ENCODE peak calls at places on chromosome 21, in ten cellular contexts. N, Z, D, H, B, X, T, G, A and K are unnamed samples.

GRCh38 chr21:38491536-38491935 is 6.7 kb downstream of the ERG start:
- DNase-seq in N (no peak), Z (no peak), D (no peak), H (no peak), B (no peak), X (no peak), T (no peak), G (no peak), A (no peak), K (no peak)

GRCh38 chr21:42187976-42188653 is 30.8 kb upstream of the ABCG1 start:
- DNase-seq in N (no peak), Z (peak), D (peak), H (peak), B (peak), X (no peak), T (no peak), G (peak), A (no peak), K (peak)

GRCh38 chr21:26962516-26963305 is 4.2 kb downstream of the ADAMTS5 start:
- DNase-seq in N (no peak), Z (no peak), D (no peak), H (no peak), B (no peak), X (peak), T (no peak), G (no peak), A (no peak), K (peak)

GRCh38 chr21:38311765-38312164 is 55.0 kb downstream of the KCNJ15 start:
- DNase-seq in N (no peak), Z (no peak), D (no peak), H (no peak), B (no peak), X (no peak), T (no peak), G (no peak), A (no peak), K (peak)

GRCh38 chr21:46141767-46142580 is 13.4 kb downstream of the FTCD start:
- DNase-seq in N (no peak), Z (no peak), D (no peak), H (no peak), B (no peak), X (no peak), T (no peak), G (no peak), A (no peak), K (no peak)

GRCh38 chr21:45285266-45285931 is 2.3 kb downstream of the POFUT2 start:
- DNase-seq in N (no peak), Z (no peak), D (no peak), H (peak), B (no peak), X (no peak), T (no peak), G (no peak), A (no peak), K (no peak)

GRCh38 chr21:42513985-42514882 is 582 bp downstream of the SLC37A1 start:
- DNase-seq in N (no peak), Z (peak), D (peak), H (peak), B (peak), X (no peak), T (peak), G (peak), A (no peak), K (no peak)

GRCh38 chr21:26177741-26178452 is 7.3 kb upstream of the APP start:
- DNase-seq in N (no peak), Z (no peak), D (no peak), H (no peak), B (no peak), X (no peak), T (no peak), G (peak), A (no peak), K (no peak)

GRCh38 chr21:45011911-45012660 is 62.3 kb upstream of the ADARB1 start:
- DNase-seq in N (no peak), Z (no peak), D (no peak), H (peak), B (no peak), X (peak), T (peak), G (no peak), A (peak), K (peak)

GRCh38 chr21:44982558-44983244 is 42.9 kb downstream of the SLX9 start:
- DNase-seq in N (no peak), Z (no peak), D (no peak), H (no peak), B (no peak), X (peak), T (no peak), G (no peak), A (peak), K (no peak)

GRCh38 chr21:41611966-41612606 is 104.1 kb upstream of the TMPRSS2 start:
- DNase-seq in N (peak), Z (peak), D (peak), H (peak), B (peak), X (no peak), T (peak), G (no peak), A (no peak), K (peak)

GRCh38 chr21:34936299-34936698 is 112.8 kb downstream of the RUNX1 start:
- DNase-seq in N (no peak), Z (no peak), D (no peak), H (no peak), B (peak), X (no peak), T (no peak), G (no peak), A (no peak), K (peak)

GRCh38 chr21:46118871-46119564 is 21.1 kb downstream of the COL6A2 start:
- DNase-seq in N (no peak), Z (no peak), D (no peak), H (peak), B (no peak), X (no peak), T (peak), G (no peak), A (no peak), K (peak)

GRCh38 chr21:42315296-42315891 is at the start of gene TFF3:
- DNase-seq in N (peak), Z (no peak), D (no peak), H (peak), B (no peak), X (no peak), T (peak), G (no peak), A (no peak), K (no peak)

GRCh38 chr21:43758811-43759210 is 17.3 kb downstream of the CSTB start:
- DNase-seq in N (peak), Z (no peak), D (no peak), H (no peak), B (no peak), X (peak), T (no peak), G (no peak), A (no peak), K (no peak)

GRCh38 chr21:43328591-43329360 is 98.2 kb downstream of the SIK1 start:
- DNase-seq in N (no peak), Z (no peak), D (no peak), H (no peak), B (no peak), X (no peak), T (no peak), G (no peak), A (no peak), K (no peak)

GRCh38 chr21:39386194-39386593 is 37.3 kb upstream of the HMGN1 start:
- DNase-seq in N (no peak), Z (peak), D (no peak), H (no peak), B (no peak), X (peak), T (no peak), G (no peak), A (no peak), K (peak)

GRCh38 chr21:39976805-39977204 is 109.6 kb downstream of the PCP4 start:
- DNase-seq in N (no peak), Z (no peak), D (no peak), H (no peak), B (no peak), X (no peak), T (no peak), G (no peak), A (no peak), K (no peak)

GRCh38 chr21:34771512-34772028 is 102.8 kb downstream of the CLIC6 start:
- DNase-seq in N (no peak), Z (no peak), D (no peak), H (no peak), B (no peak), X (peak), T (peak), G (no peak), A (peak), K (peak)

GRCh38 chr21:38574895-38575294 is 76.6 kb upstream of the ERG start:
- DNase-seq in N (no peak), Z (no peak), D (no peak), H (no peak), B (no peak), X (no peak), T (no peak), G (no peak), A (no peak), K (no peak)

GRCh38 chr21:40140675-40141074 is 273.4 kb downstream of the PCP4 start:
- DNase-seq in N (no peak), Z (no peak), D (no peak), H (no peak), B (no peak), X (no peak), T (no peak), G (no peak), A (no peak), K (no peak)

GRCh38 chr21:34881894-34882371 is 167.2 kb downstream of the RUNX1 start:
- DNase-seq in N (no peak), Z (no peak), D (no peak), H (no peak), B (no peak), X (peak), T (no peak), G (no peak), A (no peak), K (peak)

GRCh38 chr21:17352937-17353655 is 159.7 kb upstream of the CXADR start:
- DNase-seq in N (no peak), Z (no peak), D (no peak), H (no peak), B (peak), X (no peak), T (no peak), G (no peak), A (no peak), K (no peak)

GRCh38 chr21:15521644-15522001 is 208.2 kb upstream of the USP25 start:
- DNase-seq in N (no peak), Z (no peak), D (no peak), H (no peak), B (peak), X (no peak), T (no peak), G (no peak), A (no peak), K (no peak)

GRCh38 chr21:15524855-15525254 is 204.9 kb upstream of the USP25 start:
- DNase-seq in N (no peak), Z (no peak), D (no peak), H (no peak), B (no peak), X (no peak), T (no peak), G (no peak), A (no peak), K (no peak)

GRCh38 chr21:15517394-15517793 is 212.4 kb upstream of the USP25 start:
- DNase-seq in N (no peak), Z (no peak), D (no peak), H (no peak), B (no peak), X (no peak), T (no peak), G (no peak), A (no peak), K (no peak)

GRCh38 chr21:15522148-15522547 is 207.6 kb upstream of the USP25 start:
- DNase-seq in N (no peak), Z (no peak), D (no peak), H (no peak), B (no peak), X (no peak), T (no peak), G (no peak), A (no peak), K (no peak)

GRCh38 chr21:15520811-15521643 is 208.8 kb upstream of the USP25 start:
- DNase-seq in N (no peak), Z (no peak), D (no peak), H (no peak), B (peak), X (peak), T (no peak), G (no peak), A (no peak), K (peak)
- TF ChIP-seq CTCF in N (no peak), Z (no peak), D (no peak), H (no peak), B (peak), X (peak), T (no peak), G (no peak), A (peak), K (peak)

GRCh38 chr21:36706951-36707762 is 8.2 kb downstream of the SIM2 start:
- DNase-seq in N (no peak), Z (peak), D (peak), H (no peak), B (no peak), X (no peak), T (peak), G (no peak), A (no peak), K (no peak)
- TF ChIP-seq CTCF in N (no peak), Z (no peak), D (no peak), H (no peak), B (no peak), X (no peak), T (no peak), G (no peak), A (peak), K (no peak)

GRCh38 chr21:32768530-32768929 is 3.0 kb downstream of the PAXBP1 start:
- DNase-seq in N (no peak), Z (no peak), D (no peak), H (no peak), B (no peak), X (no peak), T (no peak), G (no peak), A (no peak), K (no peak)

GRCh38 chr21:32772281-32773047 is 909 bp upstream of the PAXBP1 start:
- DNase-seq in N (peak), Z (peak), D (peak), H (peak), B (peak), X (peak), T (no peak), G (peak), A (no peak), K (peak)

GRCh38 chr21:32770514-32771133 is 931 bp downstream of the PAXBP1 start:
- DNase-seq in N (peak), Z (no peak), D (no peak), H (no peak), B (peak), X (peak), T (no peak), G (no peak), A (peak), K (peak)

GRCh38 chr21:32776743-32777142 is 5.2 kb upstream of the PAXBP1 start:
- DNase-seq in N (no peak), Z (no peak), D (no peak), H (no peak), B (no peak), X (no peak), T (no peak), G (no peak), A (no peak), K (no peak)

GRCh38 chr21:32771134-32771523 is 426 bp downstream of the PAXBP1 start:
- DNase-seq in N (peak), Z (peak), D (peak), H (peak), B (peak), X (peak), T (peak), G (no peak), A (peak), K (peak)
- TF ChIP-seq CTCF in N (no peak), Z (no peak), D (no peak), H (no peak), B (no peak), X (no peak), T (no peak), G (no peak), A (no peak), K (no peak)

GRCh38 chr21:33478858-33479678 is 706 bp downstream of the TMEM50B start:
- DNase-seq in N (peak), Z (peak), D (peak), H (peak), B (peak), X (peak), T (peak), G (peak), A (no peak), K (peak)
- TF ChIP-seq CTCF in N (no peak), Z (peak), D (no peak), H (peak), B (peak), X (peak), T (no peak), G (no peak), A (peak), K (no peak)

DNA sequence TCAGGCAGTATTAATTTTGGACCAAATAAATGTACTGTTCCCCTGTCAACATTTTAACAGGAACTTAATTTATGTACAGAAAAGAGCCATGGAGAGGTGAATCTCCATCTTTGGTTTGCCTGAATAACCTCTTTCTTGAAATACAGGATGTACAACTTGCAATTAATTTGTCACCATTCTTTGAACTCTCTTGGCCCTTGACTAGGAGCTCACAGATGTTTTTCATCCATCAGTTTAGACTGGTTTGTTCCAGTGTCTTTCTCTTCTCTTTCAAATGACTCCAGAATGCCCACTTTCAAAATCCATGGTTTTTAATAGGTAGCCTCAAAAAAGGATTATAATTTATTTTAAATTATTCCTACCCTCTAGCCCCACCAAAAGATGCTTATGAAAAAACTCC is 5.0 kb downstream of the MAP3K7CL start:
- DNase-seq in N (no peak), Z (no peak), D (no peak), H (no peak), B (no peak), X (no peak), T (no peak), G (no peak), A (no peak), K (peak)
- TF ChIP-seq CTCF in N (no peak), Z (no peak), D (no peak), H (no peak), B (no peak), X (no peak), T (no peak), G (no peak), A (no peak), K (no peak)